ENCODE peak calls at places on chromosomes 5 and 9, in four cellular contexts. T, I, R and M are unnamed samples.

GRCh38 chr5:149605998-149606721 is 24.9 kb downstream of the ARHGEF37 start:
- DNase-seq in I (peak; percentile 64), T (no peak), R (peak; percentile 49), M (peak; percentile 96)

GRCh38 chr5:1511651-1512540 is 11.9 kb downstream of the LPCAT1 start:
- DNase-seq in T (peak; percentile 54), R (peak; percentile 24), I (no peak), M (peak; percentile 77)

GRCh38 chr9:129102791-129103594 is 7.6 kb downstream of the CRAT start:
- DNase-seq in R (peak; percentile 63), T (peak; percentile 77), I (peak; percentile 67), M (no peak)

GRCh38 chr9:123684393-123685149 is 245.4 kb downstream of the DENND1A start:
- DNase-seq in I (no peak), T (no peak), R (no peak), M (no peak)

GRCh38 chr5:138102454-138103320 is 18.9 kb downstream of the WNT8A start:
- DNase-seq in T (no peak), R (no peak), I (no peak), M (no peak)

GRCh38 chr5:112159435-112159834 is 259.6 kb downstream of the EPB41L4A start:
- DNase-seq in T (no peak), I (no peak), R (no peak), M (no peak)

GRCh38 chr5:136802382-136802781 is 437.0 kb upstream of the TRPC7 start:
- DNase-seq in I (peak; percentile 26), R (no peak), T (no peak), M (no peak)

GRCh38 chr9:112881366-112881765 is 9.3 kb downstream of the SLC46A2 start:
- DNase-seq in R (no peak), I (peak; percentile 76), T (no peak), M (no peak)

GRCh38 chr9:120481248-120481647 is 98.7 kb downstream of the CDK5RAP2 start:
- DNase-seq in R (no peak), T (no peak), I (no peak), M (no peak)

GRCh38 chr9:4581031-4581760 is 80.9 kb upstream of the PLPP6 start:
- DNase-seq in R (no peak), I (no peak), T (no peak), M (no peak)

DNA sequence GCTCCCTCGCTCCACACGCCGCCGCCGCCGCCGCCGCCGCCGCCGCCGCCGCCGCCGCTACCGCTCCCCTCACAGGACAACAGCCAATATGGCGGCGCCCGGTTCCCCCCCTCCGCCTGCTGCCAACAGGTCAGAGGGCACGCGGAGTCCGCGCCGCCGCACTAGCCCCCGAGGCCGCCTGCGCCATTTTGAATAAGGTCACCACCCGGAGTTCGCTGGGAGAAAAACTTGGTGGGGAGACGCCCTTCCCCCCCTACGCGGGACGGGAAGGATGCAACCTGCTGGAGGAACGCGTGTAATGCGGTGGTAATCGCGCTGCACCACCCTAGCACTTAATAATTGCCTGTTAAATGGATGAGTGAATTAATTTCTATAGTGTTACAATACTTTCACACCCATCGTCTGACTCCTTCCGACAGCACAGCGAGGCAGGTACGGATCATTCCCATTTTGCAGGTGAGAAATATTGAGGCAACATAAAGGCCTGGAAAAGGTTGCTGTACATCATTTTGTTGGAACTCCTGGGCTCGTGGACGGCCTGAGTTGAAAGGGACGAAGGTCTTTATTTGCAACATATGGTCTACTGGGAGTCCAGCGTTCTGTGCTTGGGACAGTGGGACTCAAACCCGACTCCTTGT is at the start of gene FAM193B:
- DNase-seq in I (peak; percentile 92), R (peak; percentile 95), T (peak; percentile 97), M (peak; percentile 95)
- TF ChIP-seq CTCF in I (peak; percentile 39), R (peak; percentile 23), T (peak; percentile 36), M (peak; percentile 29)

DNA sequence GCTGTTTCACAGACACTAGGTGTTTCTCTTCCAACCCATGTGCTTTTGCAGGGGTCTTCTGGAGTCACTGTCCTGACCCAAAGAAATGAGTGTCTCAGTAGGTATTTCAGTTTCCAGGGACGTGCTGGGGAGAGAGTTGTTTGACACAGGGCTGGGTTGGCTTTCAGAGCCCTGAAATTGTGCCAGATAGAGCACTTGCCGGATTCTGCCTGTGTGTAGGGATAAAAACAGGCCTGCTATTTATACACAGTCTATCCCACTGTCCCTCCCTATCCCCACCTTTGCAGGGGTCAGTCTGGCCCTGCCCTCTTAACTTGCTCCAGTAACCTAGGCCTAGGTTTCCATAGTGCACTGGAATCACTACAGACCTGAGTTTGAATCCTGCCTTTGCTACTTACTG is 979 bp upstream of the HBEGF start:
- DNase-seq in T (no peak), R (no peak), I (no peak), M (no peak)
- H3K4me3 ChIP-seq in T (peak overlapping the region; percentile 80), R (peak overlapping the region; percentile 91), I (no peak overlapping the region), M (no peak overlapping the region)

GRCh38 chr5:78639811-78640210 is 8.8 kb downstream of the LHFPL2 start:
- DNase-seq in R (no peak), I (no peak), T (no peak), M (no peak)

GRCh38 chr5:78641060-78641474 is 7.5 kb downstream of the LHFPL2 start:
- DNase-seq in I (no peak), R (no peak), T (no peak), M (no peak)

GRCh38 chr5:78642701-78643100 is 5.9 kb downstream of the LHFPL2 start:
- DNase-seq in T (no peak), I (no peak), R (no peak), M (no peak)

GRCh38 chr5:78638973-78639669 is 9.5 kb downstream of the LHFPL2 start:
- DNase-seq in I (no peak), T (no peak), R (no peak), M (no peak)

DNA sequence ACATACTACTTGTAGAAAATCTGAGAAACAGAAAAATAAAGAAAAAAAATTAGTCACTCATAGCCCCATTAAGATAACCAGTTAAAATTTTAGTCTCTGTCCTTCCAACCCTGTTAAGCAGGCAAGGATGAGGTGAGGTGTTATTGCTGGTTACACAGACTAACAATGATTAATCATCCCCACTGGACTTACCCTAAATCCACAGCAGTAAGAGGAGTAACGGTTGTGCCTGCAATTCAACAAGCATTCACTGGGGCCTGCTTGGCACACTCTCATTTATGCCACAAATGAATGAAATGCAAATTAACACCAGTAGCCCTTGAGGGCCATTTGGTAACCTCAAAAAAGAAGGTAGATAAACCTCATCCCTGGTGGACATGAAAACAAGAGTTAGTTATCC is 8.0 kb downstream of the LHFPL2 start:
- DNase-seq in I (no peak), T (no peak), R (no peak), M (no peak)
- TF ChIP-seq CTCF in I (no peak), T (no peak), R (no peak), M (no peak)

GRCh38 chr5:127993476-127993875 is 90.1 kb upstream of the SLC12A2 start:
- DNase-seq in T (no peak), I (no peak), R (no peak), M (no peak)

GRCh38 chr5:127994087-127994660 is 89.4 kb upstream of the SLC12A2 start:
- DNase-seq in T (no peak), I (no peak), R (no peak), M (no peak)

GRCh38 chr5:127985811-127986325 is 97.7 kb upstream of the SLC12A2 start:
- DNase-seq in I (peak; percentile 52), R (no peak), T (no peak), M (no peak)

GRCh38 chr5:127987354-127988148 is 96.0 kb upstream of the SLC12A2 start:
- DNase-seq in T (no peak), I (no peak), R (no peak), M (no peak)

GRCh38 chr5:127988149-127988755 is 95.3 kb upstream of the SLC12A2 start:
- DNase-seq in T (no peak), I (peak; percentile 96), R (no peak), M (no peak)
- H3K4me3 ChIP-seq in T (no peak overlapping the region), I (no peak overlapping the region), R (no peak overlapping the region), M (no peak overlapping the region)

DNA sequence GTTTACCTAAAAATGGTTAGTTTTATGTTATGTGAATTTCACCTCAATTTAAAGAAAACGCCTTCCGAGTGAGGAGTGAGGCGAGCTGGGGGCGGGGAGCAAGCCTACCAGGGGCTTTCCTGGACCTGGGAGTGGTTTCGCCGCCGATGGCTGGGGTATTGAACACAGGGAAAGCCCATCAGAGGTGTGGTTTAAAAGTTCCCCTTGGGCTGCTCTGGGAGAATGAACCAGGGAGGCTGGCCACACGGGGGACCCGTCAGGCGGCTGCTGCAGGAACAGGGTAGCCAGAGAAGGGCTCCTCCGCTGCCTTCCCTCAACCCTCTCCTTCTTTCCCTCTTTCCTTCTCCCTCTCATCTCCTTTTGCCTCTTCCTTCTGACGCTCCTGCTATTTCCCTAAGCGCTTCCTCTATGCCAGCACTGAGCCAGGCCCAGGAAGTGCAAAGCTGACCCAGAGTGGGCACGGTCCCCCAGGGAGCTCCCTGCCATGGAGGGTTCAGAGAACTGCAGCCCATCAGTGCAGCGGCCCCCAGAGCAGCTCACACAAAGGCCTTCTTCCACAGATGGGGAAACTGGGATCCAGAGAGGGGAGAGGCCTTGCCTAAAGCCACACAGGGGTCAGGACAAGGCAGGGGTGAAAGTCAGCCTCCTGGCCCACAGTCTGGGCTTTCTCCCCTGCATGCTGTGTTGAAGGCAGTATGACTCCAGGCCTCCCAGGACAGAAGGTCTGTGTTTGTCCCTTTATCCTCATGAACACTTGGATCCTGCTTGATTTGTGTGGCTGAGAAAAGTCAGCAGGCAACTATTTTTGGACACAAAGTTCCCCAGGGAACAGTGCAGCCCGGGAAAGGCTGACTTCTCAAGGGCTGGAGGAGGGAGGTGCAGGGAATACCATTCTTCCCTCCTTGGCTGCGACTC is 4.6 kb downstream of the AKNA start:
- DNase-seq in R (no peak), T (no peak), I (no peak), M (no peak)
- TF ChIP-seq CTCF in R (no peak), T (no peak), I (peak; percentile 37), M (no peak)